ENCODE peak calls at places on chromosomes 16 and 17, in six cellular contexts. Q is CD8-positive, alpha-beta T cell; R is fibroblast of pulmonary artery; X is upper lobe of left lung; F is adrenal gland; M is GM12878. E is an unnamed sample.

GRCh38 chr17:37796081-37796480 is 51.2 kb upstream of the HNF1B start:
- DNase-seq in Q (no peak), R (no peak), X (no peak), F (no peak), M (no peak), E (no peak)

GRCh38 chr17:75472119-75472518 is 15.7 kb downstream of the TMEM94 start:
- DNase-seq in Q (no peak), R (no peak), X (no peak), F (no peak), M (no peak), E (no peak)

GRCh38 chr16:87431926-87432325 is 39.8 kb downstream of the MAP1LC3B start:
- DNase-seq in Q (no peak), R (peak), X (no peak), F (peak), M (no peak), E (no peak)

GRCh38 chr17:49388692-49389513 is 25.8 kb downstream of the PHB1 start:
- DNase-seq in Q (no peak), R (no peak), X (no peak), F (no peak), M (no peak), E (no peak)

GRCh38 chr17:4375039-4375748 is 8.7 kb upstream of the UBE2G1 start:
- DNase-seq in Q (no peak), R (no peak), X (no peak), F (no peak), M (peak), E (peak)

GRCh38 chr17:50053654-50053960 is 2.3 kb upstream of the ITGA3 start:
- DNase-seq in Q (no peak), R (no peak), X (no peak), F (no peak), M (no peak), E (no peak)

GRCh38 chr16:78323315-78323714 is 223.9 kb downstream of the WWOX start:
- DNase-seq in Q (no peak), R (no peak), X (no peak), F (no peak), M (no peak), E (no peak)

GRCh38 chr17:80637286-80637703 is 92.7 kb downstream of the RPTOR start:
- DNase-seq in Q (no peak), R (no peak), X (no peak), F (peak), M (no peak), E (no peak)

GRCh38 chr17:50925296-50925891 is 59.2 kb upstream of the TOB1 start:
- DNase-seq in Q (no peak), R (no peak), X (no peak), F (no peak), M (no peak), E (no peak)

GRCh38 chr16:78639775-78640174 is 540.3 kb downstream of the WWOX start:
- DNase-seq in Q (no peak), R (no peak), X (no peak), F (no peak), M (no peak), E (no peak)

GRCh38 chr16:49556252-49557069 is 182.9 kb downstream of the C16orf78 start:
- DNase-seq in Q (no peak), R (peak), X (no peak), F (no peak), M (no peak), E (no peak)

GRCh38 chr17:59963738-59964454 is 644 bp downstream of the RNFT1 start:
- DNase-seq in Q (peak), R (peak), X (peak), F (peak), M (no peak), E (peak)

GRCh38 chr17:29292992-29293889 is 707 bp downstream of the NUFIP2 start:
- DNase-seq in Q (peak), R (peak), X (peak), F (peak), M (no peak), E (peak)

GRCh38 chr17:8150194-8151119 is 1.7 kb downstream of the PER1 start:
- DNase-seq in Q (no peak), R (no peak), X (no peak), F (no peak), M (no peak), E (no peak)

GRCh38 chr17:8151641-8152111 is 528 bp downstream of the PER1 start:
- DNase-seq in Q (peak), R (peak), X (peak), F (peak), M (no peak), E (no peak)

GRCh38 chr17:8152112-8152775 is at the start of gene PER1:
- DNase-seq in Q (peak), R (peak), X (peak), F (peak), M (peak), E (peak)

GRCh38 chr17:8149419-8150193 is 2.6 kb downstream of the PER1 start:
- DNase-seq in Q (no peak), R (no peak), X (no peak), F (no peak), M (no peak), E (no peak)

DNA sequence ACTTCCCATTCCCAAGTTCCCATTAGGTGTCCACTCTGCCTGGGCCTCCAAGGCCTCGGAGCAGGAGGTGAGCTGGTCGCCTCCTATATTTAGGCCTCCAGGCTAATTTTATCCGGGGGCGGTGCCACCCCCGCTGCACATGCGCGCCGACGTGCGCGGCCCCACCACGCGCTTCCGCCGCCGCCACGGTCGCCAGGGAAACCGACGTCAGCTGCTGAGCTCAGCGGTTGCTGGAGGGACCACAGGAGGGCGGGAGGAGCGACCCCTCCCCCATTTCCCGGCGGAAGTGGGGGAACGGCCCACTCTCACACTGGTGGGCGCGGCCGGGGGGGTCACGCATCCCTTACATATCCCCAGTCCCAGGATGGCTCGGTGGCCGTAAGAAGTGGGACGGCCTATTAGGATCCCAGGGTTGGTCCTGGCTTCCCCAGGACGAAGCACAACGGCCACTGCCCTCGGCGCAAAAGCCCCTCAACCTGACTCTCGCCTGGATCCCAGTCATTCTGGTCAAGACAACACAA is 1.0 kb downstream of the PER1 start:
- DNase-seq in Q (peak), R (peak), X (peak), F (peak), M (no peak), E (peak)
- TF ChIP-seq CTCF in Q (no peak), R (no peak), X (peak), F (peak), M (no peak), E (no peak)

GRCh38 chr17:21358185-21358584 is 18.0 kb upstream of the KCNJ12 start:
- DNase-seq in Q (no peak), R (no peak), X (no peak), F (no peak), M (no peak), E (no peak)

GRCh38 chr17:21360048-21360447 is 16.1 kb upstream of the KCNJ12 start:
- DNase-seq in Q (no peak), R (no peak), X (no peak), F (no peak), M (no peak), E (no peak)

GRCh38 chr17:21361020-21361809 is 14.9 kb upstream of the KCNJ12 start:
- DNase-seq in Q (no peak), R (no peak), X (no peak), F (no peak), M (no peak), E (no peak)

GRCh38 chr17:21358682-21359482 is 17.3 kb upstream of the KCNJ12 start:
- DNase-seq in Q (no peak), R (no peak), X (no peak), F (no peak), M (no peak), E (no peak)

DNA sequence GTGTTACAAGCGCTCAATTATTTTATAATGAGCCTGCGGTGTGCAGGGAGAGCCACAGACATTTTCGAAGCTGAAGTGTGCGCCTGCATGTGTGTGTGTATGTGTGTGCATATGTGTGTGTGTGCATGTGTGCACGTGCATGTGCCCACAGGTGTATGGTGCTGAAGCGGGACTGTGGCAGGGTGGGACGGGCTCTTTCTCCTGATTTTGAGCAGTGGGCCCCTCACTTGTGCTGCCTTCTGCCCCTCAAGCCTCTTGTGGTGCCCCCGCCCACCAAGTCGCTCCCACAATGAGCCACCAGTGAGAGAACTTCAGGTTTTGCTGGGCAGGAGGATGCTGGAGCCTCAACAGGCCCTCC is 16.7 kb upstream of the KCNJ12 start:
- DNase-seq in Q (no peak), R (no peak), X (no peak), F (no peak), M (no peak), E (no peak)
- TF ChIP-seq CTCF in Q (no peak), R (no peak), X (no peak), F (no peak), M (no peak), E (no peak)

GRCh38 chr16:24778676-24779075 is 49.2 kb downstream of the TNRC6A start:
- DNase-seq in Q (no peak), R (no peak), X (no peak), F (no peak), M (no peak), E (no peak)

GRCh38 chr16:24774510-24774909 is 45.1 kb downstream of the TNRC6A start:
- DNase-seq in Q (no peak), R (no peak), X (no peak), F (no peak), M (no peak), E (no peak)

GRCh38 chr16:24773771-24774427 is 44.4 kb downstream of the TNRC6A start:
- DNase-seq in Q (no peak), R (no peak), X (no peak), F (no peak), M (no peak), E (no peak)

GRCh38 chr16:24776486-24777220 is 47.2 kb downstream of the TNRC6A start:
- DNase-seq in Q (no peak), R (peak), X (no peak), F (peak), M (no peak), E (no peak)

DNA sequence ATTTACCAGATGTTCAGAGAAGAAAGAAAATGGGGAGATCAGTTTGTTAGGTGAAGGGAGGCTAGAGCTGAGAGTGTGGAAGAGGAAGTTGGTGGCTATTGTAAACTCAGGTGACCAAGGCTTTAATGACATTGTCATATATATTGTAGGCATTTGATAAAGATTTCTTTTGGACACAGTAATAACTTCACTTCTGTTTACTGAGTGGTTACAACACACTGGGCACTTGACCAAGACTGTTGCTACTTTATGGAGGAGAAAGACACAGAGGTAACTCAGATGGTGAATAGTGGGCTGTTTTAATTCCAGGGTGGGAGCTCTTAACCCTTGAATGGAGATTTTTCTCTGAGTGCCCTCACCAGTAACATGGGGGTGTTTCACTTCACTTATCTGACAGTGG is 46.0 kb downstream of the TNRC6A start:
- DNase-seq in Q (no peak), R (peak), X (peak), F (peak), M (no peak), E (no peak)
- TF ChIP-seq CTCF in Q (no peak), R (no peak), X (no peak), F (no peak), M (no peak), E (no peak)

GRCh38 chr16:71436473-71436872 is 5.4 kb downstream of the TLE7 start:
- DNase-seq in Q (no peak), R (no peak), X (no peak), F (no peak), M (no peak), E (no peak)
- TF ChIP-seq CTCF in Q (no peak), R (no peak), X (no peak), F (no peak), M (no peak), E (no peak)

GRCh38 chr16:67199808-67200198 is 872 bp downstream of the ELMO3 start:
- DNase-seq in Q (no peak), R (no peak), X (no peak), F (no peak), M (no peak), E (no peak)
- TF ChIP-seq CTCF in Q (no peak), R (no peak), X (no peak), F (no peak), M (no peak), E (no peak)

GRCh38 chr16:29862383-29862883 is 593 bp downstream of the CDIPT start:
- DNase-seq in Q (no peak), R (peak), X (no peak), F (no peak), M (no peak), E (no peak)
- TF ChIP-seq CTCF in Q (no peak), R (peak), X (no peak), F (no peak), M (no peak), E (peak)

E was measured in GM10248.